ENCODE peak calls at places on chromosomes 16 and 17, in ten cellular contexts. One of them, this sample, is unnamed.

GRCh38 chr17:49843774-49844350 is 4.0 kb downstream of the TAC4 start:
- DNase-seq in pancreas: no peak
- DNase-seq in naive thymus-derived CD8-positive, alpha-beta T cell: no peak
- DNase-seq in M059J: no peak
- DNase-seq in cardiac fibroblast: peak
- DNase-seq in skeletal muscle cell: no peak
- DNase-seq in NCI-H69: peak
- DNase-seq in bronchial epithelial cell: no peak
- DNase-seq in RCC 7860: peak
- DNase-seq in GM12865: peak
- DNase-seq in this sample: no peak

GRCh38 chr17:441155-441950 is 88.7 kb upstream of the RPH3AL start:
- DNase-seq in naive thymus-derived CD8-positive, alpha-beta T cell: no peak
- DNase-seq in cardiac fibroblast: no peak
- DNase-seq in skeletal muscle cell: no peak
- DNase-seq in NCI-H69: no peak
- DNase-seq in bronchial epithelial cell: no peak
- DNase-seq in M059J: no peak
- DNase-seq in GM12865: no peak
- DNase-seq in pancreas: no peak
- DNase-seq in RCC 7860: no peak
- DNase-seq in this sample: no peak

GRCh38 chr16:79081292-79082066 is 519.1 kb downstream of the MAF start:
- DNase-seq in NCI-H69: no peak
- DNase-seq in cardiac fibroblast: no peak
- DNase-seq in RCC 7860: no peak
- DNase-seq in naive thymus-derived CD8-positive, alpha-beta T cell: no peak
- DNase-seq in pancreas: no peak
- DNase-seq in skeletal muscle cell: no peak
- DNase-seq in GM12865: no peak
- DNase-seq in M059J: no peak
- DNase-seq in bronchial epithelial cell: no peak
- DNase-seq in this sample: no peak

GRCh38 chr16:74320707-74321106 is 24.1 kb downstream of the PSMD7 start:
- DNase-seq in GM12865: no peak
- DNase-seq in RCC 7860: no peak
- DNase-seq in bronchial epithelial cell: no peak
- DNase-seq in cardiac fibroblast: no peak
- DNase-seq in naive thymus-derived CD8-positive, alpha-beta T cell: no peak
- DNase-seq in M059J: no peak
- DNase-seq in skeletal muscle cell: no peak
- DNase-seq in NCI-H69: peak
- DNase-seq in pancreas: peak
- DNase-seq in this sample: no peak

GRCh38 chr16:48526958-48527331 is 83.0 kb downstream of the N4BP1 start:
- DNase-seq in cardiac fibroblast: no peak
- DNase-seq in NCI-H69: no peak
- DNase-seq in GM12865: no peak
- DNase-seq in RCC 7860: no peak
- DNase-seq in M059J: no peak
- DNase-seq in bronchial epithelial cell: no peak
- DNase-seq in naive thymus-derived CD8-positive, alpha-beta T cell: no peak
- DNase-seq in pancreas: no peak
- DNase-seq in skeletal muscle cell: no peak
- DNase-seq in this sample: no peak

GRCh38 chr16:84843149-84844048 is 23.6 kb downstream of the CRISPLD2 start:
- DNase-seq in bronchial epithelial cell: no peak
- DNase-seq in GM12865: no peak
- DNase-seq in M059J: no peak
- DNase-seq in naive thymus-derived CD8-positive, alpha-beta T cell: peak
- DNase-seq in cardiac fibroblast: no peak
- DNase-seq in NCI-H69: peak
- DNase-seq in pancreas: no peak
- DNase-seq in RCC 7860: no peak
- DNase-seq in skeletal muscle cell: no peak
- DNase-seq in this sample: no peak

GRCh38 chr16:31477220-31478216 is 5.4 kb upstream of the SLC5A2 start:
- DNase-seq in RCC 7860: no peak
- DNase-seq in pancreas: peak
- DNase-seq in naive thymus-derived CD8-positive, alpha-beta T cell: no peak
- DNase-seq in bronchial epithelial cell: no peak
- DNase-seq in M059J: no peak
- DNase-seq in cardiac fibroblast: no peak
- DNase-seq in GM12865: no peak
- DNase-seq in NCI-H69: no peak
- DNase-seq in skeletal muscle cell: no peak
- DNase-seq in this sample: no peak

GRCh38 chr16:66397736-66398433 is 29.2 kb upstream of the BEAN1 start:
- DNase-seq in NCI-H69: no peak
- DNase-seq in pancreas: no peak
- DNase-seq in naive thymus-derived CD8-positive, alpha-beta T cell: no peak
- DNase-seq in cardiac fibroblast: no peak
- DNase-seq in skeletal muscle cell: no peak
- DNase-seq in bronchial epithelial cell: no peak
- DNase-seq in RCC 7860: no peak
- DNase-seq in M059J: no peak
- DNase-seq in GM12865: no peak
- DNase-seq in this sample: no peak

GRCh38 chr16:79050063-79050462 is 550.5 kb downstream of the MAF start:
- DNase-seq in cardiac fibroblast: no peak
- DNase-seq in M059J: no peak
- DNase-seq in naive thymus-derived CD8-positive, alpha-beta T cell: no peak
- DNase-seq in bronchial epithelial cell: peak
- DNase-seq in pancreas: no peak
- DNase-seq in GM12865: no peak
- DNase-seq in skeletal muscle cell: no peak
- DNase-seq in RCC 7860: no peak
- DNase-seq in NCI-H69: no peak
- DNase-seq in this sample: no peak

GRCh38 chr17:62178579-62178978 is 113.5 kb upstream of the MED13 start:
- DNase-seq in bronchial epithelial cell: peak
- DNase-seq in pancreas: no peak
- DNase-seq in M059J: peak
- DNase-seq in skeletal muscle cell: no peak
- DNase-seq in NCI-H69: no peak
- DNase-seq in RCC 7860: peak
- DNase-seq in cardiac fibroblast: peak
- DNase-seq in GM12865: no peak
- DNase-seq in naive thymus-derived CD8-positive, alpha-beta T cell: no peak
- DNase-seq in this sample: no peak

GRCh38 chr16:68885321-68885720 is 42.0 kb downstream of the TANGO6 start:
- DNase-seq in RCC 7860: no peak
- DNase-seq in cardiac fibroblast: no peak
- DNase-seq in GM12865: no peak
- DNase-seq in NCI-H69: peak
- DNase-seq in skeletal muscle cell: no peak
- DNase-seq in pancreas: no peak
- DNase-seq in M059J: no peak
- DNase-seq in bronchial epithelial cell: no peak
- DNase-seq in naive thymus-derived CD8-positive, alpha-beta T cell: no peak
- DNase-seq in this sample: no peak

GRCh38 chr16:79217375-79218011 is 383.0 kb downstream of the MAF start:
- DNase-seq in pancreas: no peak
- DNase-seq in skeletal muscle cell: no peak
- DNase-seq in GM12865: no peak
- DNase-seq in M059J: no peak
- DNase-seq in RCC 7860: no peak
- DNase-seq in bronchial epithelial cell: peak
- DNase-seq in naive thymus-derived CD8-positive, alpha-beta T cell: no peak
- DNase-seq in cardiac fibroblast: no peak
- DNase-seq in NCI-H69: no peak
- DNase-seq in this sample: no peak

GRCh38 chr16:48531011-48531962 is 78.7 kb downstream of the N4BP1 start:
- DNase-seq in RCC 7860: no peak
- DNase-seq in NCI-H69: peak
- DNase-seq in pancreas: no peak
- DNase-seq in cardiac fibroblast: no peak
- DNase-seq in bronchial epithelial cell: no peak
- DNase-seq in GM12865: no peak
- DNase-seq in naive thymus-derived CD8-positive, alpha-beta T cell: no peak
- DNase-seq in skeletal muscle cell: no peak
- DNase-seq in M059J: no peak
- DNase-seq in this sample: no peak

GRCh38 chr16:709651-710499 is 4.3 kb upstream of the FBXL16 start:
- DNase-seq in skeletal muscle cell: peak
- DNase-seq in bronchial epithelial cell: peak
- DNase-seq in NCI-H69: peak
- DNase-seq in pancreas: no peak
- DNase-seq in cardiac fibroblast: peak
- DNase-seq in RCC 7860: peak
- DNase-seq in GM12865: no peak
- DNase-seq in naive thymus-derived CD8-positive, alpha-beta T cell: no peak
- DNase-seq in M059J: peak
- DNase-seq in this sample: no peak

GRCh38 chr16:54813778-54814177 is 116.9 kb upstream of the IRX5 start:
- DNase-seq in RCC 7860: no peak
- DNase-seq in bronchial epithelial cell: no peak
- DNase-seq in NCI-H69: no peak
- DNase-seq in cardiac fibroblast: no peak
- DNase-seq in skeletal muscle cell: no peak
- DNase-seq in M059J: no peak
- DNase-seq in pancreas: no peak
- DNase-seq in GM12865: no peak
- DNase-seq in naive thymus-derived CD8-positive, alpha-beta T cell: no peak
- DNase-seq in this sample: no peak

GRCh38 chr16:31064882-31065461 is 9.1 kb downstream of the ZNF668 start:
- DNase-seq in pancreas: no peak
- DNase-seq in RCC 7860: peak
- DNase-seq in M059J: peak
- DNase-seq in cardiac fibroblast: peak
- DNase-seq in GM12865: no peak
- DNase-seq in naive thymus-derived CD8-positive, alpha-beta T cell: no peak
- DNase-seq in bronchial epithelial cell: peak
- DNase-seq in NCI-H69: no peak
- DNase-seq in skeletal muscle cell: peak
- DNase-seq in this sample: no peak

GRCh38 chr16:57797526-57798266 is 4.6 kb downstream of the KIFC3 start:
- DNase-seq in NCI-H69: peak
- DNase-seq in RCC 7860: peak
- DNase-seq in M059J: no peak
- DNase-seq in skeletal muscle cell: no peak
- DNase-seq in bronchial epithelial cell: peak
- DNase-seq in pancreas: peak
- DNase-seq in naive thymus-derived CD8-positive, alpha-beta T cell: no peak
- DNase-seq in cardiac fibroblast: no peak
- DNase-seq in GM12865: no peak
- DNase-seq in this sample: no peak

GRCh38 chr17:73232587-73233373 is 28.9 kb downstream of the CPSF4L start:
- DNase-seq in RCC 7860: no peak
- DNase-seq in GM12865: peak
- DNase-seq in pancreas: peak
- DNase-seq in NCI-H69: peak
- DNase-seq in M059J: peak
- DNase-seq in cardiac fibroblast: peak
- DNase-seq in bronchial epithelial cell: peak
- DNase-seq in skeletal muscle cell: no peak
- DNase-seq in naive thymus-derived CD8-positive, alpha-beta T cell: peak
- DNase-seq in this sample: no peak

GRCh38 chr16:72434159-72434558 is 262.2 kb upstream of the PMFBP1 start:
- DNase-seq in skeletal muscle cell: peak
- DNase-seq in bronchial epithelial cell: peak
- DNase-seq in M059J: peak
- DNase-seq in cardiac fibroblast: peak
- DNase-seq in RCC 7860: peak
- DNase-seq in GM12865: peak
- DNase-seq in NCI-H69: no peak
- DNase-seq in pancreas: no peak
- DNase-seq in naive thymus-derived CD8-positive, alpha-beta T cell: no peak
- DNase-seq in this sample: no peak

GRCh38 chr16:588639-588888 is 1.3 kb upstream of the RAB40C start:
- DNase-seq in bronchial epithelial cell: peak
- DNase-seq in GM12865: peak
- DNase-seq in skeletal muscle cell: no peak
- DNase-seq in naive thymus-derived CD8-positive, alpha-beta T cell: peak
- DNase-seq in cardiac fibroblast: peak
- DNase-seq in M059J: peak
- DNase-seq in RCC 7860: peak
- DNase-seq in pancreas: peak
- DNase-seq in NCI-H69: peak
- DNase-seq in this sample: peak

GRCh38 chr17:72244942-72245341 is 124.1 kb downstream of the SOX9 start:
- DNase-seq in NCI-H69: no peak
- DNase-seq in cardiac fibroblast: peak
- DNase-seq in RCC 7860: no peak
- DNase-seq in naive thymus-derived CD8-positive, alpha-beta T cell: no peak
- DNase-seq in pancreas: no peak
- DNase-seq in GM12865: no peak
- DNase-seq in M059J: peak
- DNase-seq in bronchial epithelial cell: peak
- DNase-seq in skeletal muscle cell: no peak
- DNase-seq in this sample: no peak

GRCh38 chr17:82419471-82419995 is 1.1 kb upstream of the OGFOD3 start:
- DNase-seq in RCC 7860: no peak
- DNase-seq in bronchial epithelial cell: no peak
- DNase-seq in cardiac fibroblast: no peak
- DNase-seq in NCI-H69: no peak
- DNase-seq in GM12865: no peak
- DNase-seq in skeletal muscle cell: no peak
- DNase-seq in naive thymus-derived CD8-positive, alpha-beta T cell: no peak
- DNase-seq in pancreas: no peak
- DNase-seq in M059J: peak
- DNase-seq in this sample: no peak

GRCh38 chr17:76547642-76548202 is 7.9 kb downstream of the PRCD start:
- DNase-seq in skeletal muscle cell: no peak
- DNase-seq in RCC 7860: no peak
- DNase-seq in naive thymus-derived CD8-positive, alpha-beta T cell: no peak
- DNase-seq in M059J: no peak
- DNase-seq in cardiac fibroblast: no peak
- DNase-seq in bronchial epithelial cell: no peak
- DNase-seq in GM12865: no peak
- DNase-seq in NCI-H69: no peak
- DNase-seq in pancreas: no peak
- DNase-seq in this sample: no peak

GRCh38 chr16:81522141-81522701 is 77.6 kb downstream of the CMIP start:
- DNase-seq in pancreas: no peak
- DNase-seq in bronchial epithelial cell: peak
- DNase-seq in M059J: no peak
- DNase-seq in GM12865: no peak
- DNase-seq in naive thymus-derived CD8-positive, alpha-beta T cell: peak
- DNase-seq in cardiac fibroblast: no peak
- DNase-seq in skeletal muscle cell: no peak
- DNase-seq in NCI-H69: peak
- DNase-seq in RCC 7860: no peak
- DNase-seq in this sample: no peak

GRCh38 chr16:8655184-8655717 is 19.2 kb upstream of the ABAT start:
- DNase-seq in skeletal muscle cell: no peak
- DNase-seq in bronchial epithelial cell: no peak
- DNase-seq in GM12865: peak
- DNase-seq in naive thymus-derived CD8-positive, alpha-beta T cell: no peak
- DNase-seq in RCC 7860: peak
- DNase-seq in cardiac fibroblast: peak
- DNase-seq in NCI-H69: peak
- DNase-seq in pancreas: peak
- DNase-seq in M059J: peak
- DNase-seq in this sample: no peak

GRCh38 chr17:79920751-79921410 is 81.6 kb upstream of the CBX4 start:
- DNase-seq in naive thymus-derived CD8-positive, alpha-beta T cell: no peak
- DNase-seq in pancreas: no peak
- DNase-seq in cardiac fibroblast: no peak
- DNase-seq in skeletal muscle cell: no peak
- DNase-seq in NCI-H69: peak
- DNase-seq in bronchial epithelial cell: no peak
- DNase-seq in GM12865: no peak
- DNase-seq in M059J: no peak
- DNase-seq in RCC 7860: no peak
- DNase-seq in this sample: no peak

GRCh38 chr16:1089822-1090619 is 6.0 kb downstream of the C1QTNF8 start:
- DNase-seq in M059J: no peak
- DNase-seq in cardiac fibroblast: no peak
- DNase-seq in GM12865: no peak
- DNase-seq in pancreas: no peak
- DNase-seq in skeletal muscle cell: no peak
- DNase-seq in RCC 7860: no peak
- DNase-seq in bronchial epithelial cell: no peak
- DNase-seq in NCI-H69: no peak
- DNase-seq in naive thymus-derived CD8-positive, alpha-beta T cell: no peak
- DNase-seq in this sample: no peak

GRCh38 chr17:81339502-81340296 is 44.6 kb upstream of the SLC38A10 start:
- DNase-seq in cardiac fibroblast: no peak
- DNase-seq in GM12865: no peak
- DNase-seq in pancreas: peak
- DNase-seq in RCC 7860: peak
- DNase-seq in naive thymus-derived CD8-positive, alpha-beta T cell: no peak
- DNase-seq in bronchial epithelial cell: no peak
- DNase-seq in skeletal muscle cell: no peak
- DNase-seq in NCI-H69: no peak
- DNase-seq in M059J: no peak
- DNase-seq in this sample: no peak